ENCODE peak calls at places on chromosomes 7 and 10, in six cellular contexts. D, A, Z, M, P and Y are unnamed samples.

GRCh38 chr7:11830582-11831382 is 1.2 kb downstream of the THSD7A start:
- DNase-seq in D (peak), Z (peak), P (peak), M (no peak), A (peak), Y (peak)

GRCh38 chr10:89867964-89868363 is 166.6 kb downstream of the KIF20B start:
- DNase-seq in A (peak), Z (peak), M (no peak), D (peak), P (no peak), Y (peak)

GRCh38 chr10:44293842-44294241 is 91.1 kb downstream of the CXCL12 start:
- DNase-seq in M (peak), A (no peak), P (no peak), D (peak), Z (peak), Y (peak)

GRCh38 chr10:128480601-128481000 is 354.4 kb upstream of the MKI67 start:
- DNase-seq in A (no peak), Z (no peak), P (no peak), D (no peak), M (no peak), Y (no peak)

GRCh38 chr7:28378574-28379149 is 33.7 kb upstream of the CREB5 start:
- DNase-seq in Z (no peak), P (no peak), A (peak), D (no peak), M (no peak), Y (peak)

GRCh38 chr10:36515313-36515712 is 610.1 kb upstream of the ANKRD30A start:
- DNase-seq in D (no peak), M (no peak), P (no peak), Z (peak), A (no peak), Y (peak)

GRCh38 chr10:59700709-59701108 is 8.9 kb downstream of the SLC16A9 start:
- DNase-seq in Z (no peak), D (no peak), A (no peak), P (no peak), M (no peak), Y (no peak)

GRCh38 chr10:27100800-27101347 is 580 bp upstream of the ANKRD26 start:
- DNase-seq in A (no peak), M (no peak), D (no peak), Z (no peak), P (no peak), Y (no peak)

GRCh38 chr10:119278126-119278701 is 70.8 kb downstream of the GRK5 start:
- DNase-seq in P (no peak), D (no peak), M (no peak), Z (no peak), A (no peak), Y (no peak)

GRCh38 chr7:24221500-24221899 is 62.5 kb upstream of the NPY start:
- DNase-seq in A (no peak), M (no peak), P (no peak), D (no peak), Z (no peak), Y (no peak)

GRCh38 chr7:33841658-33842057 is 63.7 kb upstream of the BMPER start:
- DNase-seq in D (peak), A (peak), M (no peak), P (no peak), Z (peak), Y (peak)

GRCh38 chr7:83040454-83040853 is 122.2 kb downstream of the PCLO start:
- DNase-seq in D (no peak), Z (no peak), M (no peak), P (peak), A (no peak), Y (no peak)

GRCh38 chr10:24382979-24383663 is 174.2 kb downstream of the KIAA1217 start:
- DNase-seq in P (no peak), Z (no peak), M (no peak), A (peak), D (no peak), Y (peak)

GRCh38 chr7:104982308-104982755 is 31.7 kb upstream of the KMT2E start:
- DNase-seq in D (no peak), A (no peak), M (no peak), Z (no peak), P (no peak), Y (peak)

GRCh38 chr10:128709975-128710794 is 584.0 kb upstream of the MKI67 start:
- DNase-seq in A (no peak), D (no peak), M (no peak), Z (no peak), P (no peak), Y (no peak)

GRCh38 chr10:59362991-59363390 is 642 bp upstream of the FAM13C start:
- DNase-seq in P (peak), M (peak), A (peak), Z (peak), D (peak), Y (peak)

GRCh38 chr7:22361795-22362194 is 4.8 kb upstream of the RAPGEF5 start:
- DNase-seq in D (no peak), Z (peak), P (no peak), M (no peak), A (peak), Y (no peak)

GRCh38 chr7:5282464-5283316 is at the start of gene SLC29A4:
- DNase-seq in P (no peak), D (no peak), Z (peak), A (peak), M (peak), Y (peak)

GRCh38 chr7:150476819-150477631 is 26.6 kb downstream of the GIMAP8 start:
- DNase-seq in A (no peak), Z (no peak), D (no peak), P (no peak), M (no peak), Y (no peak)